ENCODE peak calls at places on chromosome 17, in five cellular contexts. One of them, this sample, is unnamed.

GRCh38 chr17:75983501-75984181 is 4.6 kb downstream of the TEN1 start:
- DNase-seq in lung: peak
- DNase-seq in CD4-positive, alpha-beta T cell: no peak
- DNase-seq in heart right ventricle: no peak
- DNase-seq in neural progenitor cell: no peak
- DNase-seq in this sample: no peak

GRCh38 chr17:80124351-80124981 is 22.5 kb downstream of the EIF4A3 start:
- DNase-seq in lung: no peak
- DNase-seq in neural progenitor cell: peak
- DNase-seq in heart right ventricle: no peak
- DNase-seq in CD4-positive, alpha-beta T cell: no peak
- DNase-seq in this sample: no peak

GRCh38 chr17:7560172-7561027 is 1.3 kb upstream of the SENP3 start:
- DNase-seq in neural progenitor cell: peak
- DNase-seq in lung: peak
- DNase-seq in CD4-positive, alpha-beta T cell: peak
- DNase-seq in heart right ventricle: peak
- DNase-seq in this sample: no peak

GRCh38 chr17:75011788-75012319 is 616 bp upstream of the MRPL58 start:
- DNase-seq in heart right ventricle: peak
- DNase-seq in neural progenitor cell: peak
- DNase-seq in lung: peak
- DNase-seq in CD4-positive, alpha-beta T cell: no peak
- DNase-seq in this sample: no peak

GRCh38 chr17:74389094-74389753 is 21.9 kb downstream of the GPR142 start:
- DNase-seq in CD4-positive, alpha-beta T cell: no peak
- DNase-seq in lung: no peak
- DNase-seq in heart right ventricle: no peak
- DNase-seq in neural progenitor cell: no peak
- DNase-seq in this sample: no peak

GRCh38 chr17:38925263-38925995 is at the start of gene LASP1NB:
- DNase-seq in CD4-positive, alpha-beta T cell: peak
- DNase-seq in lung: no peak
- DNase-seq in neural progenitor cell: peak
- DNase-seq in heart right ventricle: peak
- DNase-seq in this sample: no peak

GRCh38 chr17:47987240-47987835 is 16.4 kb downstream of the CDK5RAP3 start:
- DNase-seq in neural progenitor cell: peak
- DNase-seq in CD4-positive, alpha-beta T cell: no peak
- DNase-seq in heart right ventricle: no peak
- DNase-seq in lung: no peak
- DNase-seq in this sample: no peak

GRCh38 chr17:69551212-69552010 is 136.9 kb downstream of the MAP2K6 start:
- DNase-seq in CD4-positive, alpha-beta T cell: no peak
- DNase-seq in heart right ventricle: no peak
- DNase-seq in neural progenitor cell: no peak
- DNase-seq in lung: no peak
- DNase-seq in this sample: no peak

GRCh38 chr17:14434506-14434905 is 133.6 kb downstream of the HS3ST3B1 start:
- DNase-seq in heart right ventricle: no peak
- DNase-seq in neural progenitor cell: no peak
- DNase-seq in CD4-positive, alpha-beta T cell: no peak
- DNase-seq in lung: no peak
- DNase-seq in this sample: no peak

GRCh38 chr17:31546650-31547049 is 155.2 kb downstream of the RAB11FIP4 start:
- DNase-seq in neural progenitor cell: no peak
- DNase-seq in CD4-positive, alpha-beta T cell: no peak
- DNase-seq in lung: no peak
- DNase-seq in heart right ventricle: no peak
- DNase-seq in this sample: no peak

GRCh38 chr17:75652341-75652740 is 14.6 kb downstream of the RECQL5 start:
- DNase-seq in CD4-positive, alpha-beta T cell: no peak
- DNase-seq in neural progenitor cell: no peak
- DNase-seq in lung: no peak
- DNase-seq in heart right ventricle: no peak
- DNase-seq in this sample: no peak

GRCh38 chr17:47189732-47190621 is 882 bp upstream of the CDC27 start:
- DNase-seq in lung: no peak
- DNase-seq in CD4-positive, alpha-beta T cell: no peak
- DNase-seq in heart right ventricle: no peak
- DNase-seq in neural progenitor cell: no peak
- DNase-seq in this sample: no peak

GRCh38 chr17:7588553-7589203 is 1.2 kb downstream of the SOX15 start:
- DNase-seq in heart right ventricle: no peak
- DNase-seq in neural progenitor cell: no peak
- DNase-seq in CD4-positive, alpha-beta T cell: no peak
- DNase-seq in lung: no peak
- DNase-seq in this sample: no peak

GRCh38 chr17:9363440-9364350 is 211.9 kb downstream of the STX8 start:
- DNase-seq in neural progenitor cell: no peak
- DNase-seq in heart right ventricle: no peak
- DNase-seq in CD4-positive, alpha-beta T cell: no peak
- DNase-seq in lung: no peak
- DNase-seq in this sample: no peak

GRCh38 chr17:74133726-74134125 is 69.8 kb upstream of the RPL38 start:
- DNase-seq in CD4-positive, alpha-beta T cell: no peak
- DNase-seq in neural progenitor cell: no peak
- DNase-seq in lung: no peak
- DNase-seq in heart right ventricle: no peak
- DNase-seq in this sample: no peak

GRCh38 chr17:48644910-48645557 is 18.9 kb upstream of the HOXB9 start:
- DNase-seq in lung: no peak
- DNase-seq in CD4-positive, alpha-beta T cell: no peak
- DNase-seq in heart right ventricle: no peak
- DNase-seq in neural progenitor cell: peak
- DNase-seq in this sample: no peak

GRCh38 chr17:47802341-47803022 is 19.1 kb downstream of the OSBPL7 start:
- DNase-seq in lung: no peak
- DNase-seq in CD4-positive, alpha-beta T cell: peak
- DNase-seq in neural progenitor cell: peak
- DNase-seq in heart right ventricle: no peak
- DNase-seq in this sample: no peak

GRCh38 chr17:47959825-47960655 is 2.4 kb upstream of the PRR15L start:
- DNase-seq in CD4-positive, alpha-beta T cell: no peak
- DNase-seq in neural progenitor cell: no peak
- DNase-seq in heart right ventricle: no peak
- DNase-seq in lung: no peak
- DNase-seq in this sample: no peak

GRCh38 chr17:68599873-68600122 is 1.4 kb downstream of the FAM20A start:
- DNase-seq in lung: no peak
- DNase-seq in CD4-positive, alpha-beta T cell: no peak
- DNase-seq in neural progenitor cell: no peak
- DNase-seq in heart right ventricle: peak
- DNase-seq in this sample: no peak

GRCh38 chr17:7884581-7885356 is 3.8 kb upstream of the CHD3 start:
- DNase-seq in heart right ventricle: peak
- DNase-seq in lung: no peak
- DNase-seq in neural progenitor cell: peak
- DNase-seq in CD4-positive, alpha-beta T cell: peak
- DNase-seq in this sample: no peak

GRCh38 chr17:70093163-70093562 is 18.1 kb downstream of the KCNJ16 start:
- DNase-seq in CD4-positive, alpha-beta T cell: no peak
- DNase-seq in lung: no peak
- DNase-seq in neural progenitor cell: no peak
- DNase-seq in heart right ventricle: no peak
- DNase-seq in this sample: no peak

GRCh38 chr17:78375401-78376079 is 2.9 kb upstream of the PGS1 start:
- DNase-seq in heart right ventricle: peak
- DNase-seq in lung: peak
- DNase-seq in CD4-positive, alpha-beta T cell: no peak
- DNase-seq in neural progenitor cell: no peak
- DNase-seq in this sample: peak

GRCh38 chr17:31479009-31479408 is 87.5 kb downstream of the RAB11FIP4 start:
- DNase-seq in heart right ventricle: no peak
- DNase-seq in neural progenitor cell: no peak
- DNase-seq in CD4-positive, alpha-beta T cell: no peak
- DNase-seq in lung: no peak
- DNase-seq in this sample: no peak

GRCh38 chr17:31690118-31690517 is 168.9 kb downstream of the COPRS start:
- DNase-seq in lung: no peak
- DNase-seq in neural progenitor cell: no peak
- DNase-seq in heart right ventricle: no peak
- DNase-seq in CD4-positive, alpha-beta T cell: no peak
- DNase-seq in this sample: no peak

GRCh38 chr17:42684033-42684625 is 1.8 kb downstream of the CNTNAP1 start:
- DNase-seq in heart right ventricle: no peak
- DNase-seq in CD4-positive, alpha-beta T cell: no peak
- DNase-seq in neural progenitor cell: no peak
- DNase-seq in lung: no peak
- DNase-seq in this sample: no peak

GRCh38 chr17:1494203-1494602 is 1.7 kb upstream of the MYO1C start:
- DNase-seq in lung: no peak
- DNase-seq in CD4-positive, alpha-beta T cell: no peak
- DNase-seq in heart right ventricle: no peak
- DNase-seq in neural progenitor cell: no peak
- DNase-seq in this sample: no peak

GRCh38 chr17:36068524-36068923 is 4.5 kb downstream of the CCL18 start:
- DNase-seq in heart right ventricle: no peak
- DNase-seq in lung: no peak
- DNase-seq in neural progenitor cell: no peak
- DNase-seq in CD4-positive, alpha-beta T cell: no peak
- DNase-seq in this sample: no peak

GRCh38 chr17:47789611-47790520 is 31.7 kb downstream of the OSBPL7 start:
- DNase-seq in CD4-positive, alpha-beta T cell: peak
- DNase-seq in heart right ventricle: peak
- DNase-seq in lung: no peak
- DNase-seq in neural progenitor cell: peak
- DNase-seq in this sample: no peak

GRCh38 chr17:78104540-78104941 is 24.0 kb downstream of the TMC6 start:
- DNase-seq in neural progenitor cell: no peak
- DNase-seq in CD4-positive, alpha-beta T cell: no peak
- DNase-seq in lung: no peak
- DNase-seq in heart right ventricle: no peak
- DNase-seq in this sample: no peak

GRCh38 chr17:80101946-80102706 is 745 bp downstream of the GAA start:
- DNase-seq in lung: no peak
- DNase-seq in neural progenitor cell: peak
- DNase-seq in heart right ventricle: peak
- DNase-seq in CD4-positive, alpha-beta T cell: no peak
- DNase-seq in this sample: no peak

GRCh38 chr17:73681946-73682345 is 37.7 kb upstream of the SDK2 start:
- DNase-seq in lung: peak
- DNase-seq in neural progenitor cell: no peak
- DNase-seq in heart right ventricle: no peak
- DNase-seq in CD4-positive, alpha-beta T cell: no peak
- DNase-seq in this sample: no peak

GRCh38 chr17:41437254-41437653 is 3.5 kb downstream of the KRT38 start:
- DNase-seq in lung: no peak
- DNase-seq in neural progenitor cell: no peak
- DNase-seq in heart right ventricle: no peak
- DNase-seq in CD4-positive, alpha-beta T cell: no peak
- DNase-seq in this sample: no peak

GRCh38 chr17:1399366-1399678 is 700 bp downstream of the YWHAE start:
- DNase-seq in lung: no peak
- DNase-seq in neural progenitor cell: no peak
- DNase-seq in heart right ventricle: no peak
- DNase-seq in CD4-positive, alpha-beta T cell: no peak
- DNase-seq in this sample: no peak

GRCh38 chr17:82751171-82751570 is 694 bp upstream of the TBCD start:
- DNase-seq in CD4-positive, alpha-beta T cell: no peak
- DNase-seq in neural progenitor cell: no peak
- DNase-seq in lung: no peak
- DNase-seq in heart right ventricle: no peak
- DNase-seq in this sample: no peak

GRCh38 chr17:28717578-28718316 is at the start of gene RAB34:
- DNase-seq in CD4-positive, alpha-beta T cell: no peak
- DNase-seq in heart right ventricle: peak
- DNase-seq in lung: peak
- DNase-seq in neural progenitor cell: peak
- DNase-seq in this sample: peak
- TF ChIP-seq CTCF in CD4-positive, alpha-beta T cell: no peak
- TF ChIP-seq CTCF in heart right ventricle: peak
- TF ChIP-seq CTCF in lung: no peak
- TF ChIP-seq CTCF in neural progenitor cell: peak
- TF ChIP-seq CTCF in this sample: no peak

DNA sequence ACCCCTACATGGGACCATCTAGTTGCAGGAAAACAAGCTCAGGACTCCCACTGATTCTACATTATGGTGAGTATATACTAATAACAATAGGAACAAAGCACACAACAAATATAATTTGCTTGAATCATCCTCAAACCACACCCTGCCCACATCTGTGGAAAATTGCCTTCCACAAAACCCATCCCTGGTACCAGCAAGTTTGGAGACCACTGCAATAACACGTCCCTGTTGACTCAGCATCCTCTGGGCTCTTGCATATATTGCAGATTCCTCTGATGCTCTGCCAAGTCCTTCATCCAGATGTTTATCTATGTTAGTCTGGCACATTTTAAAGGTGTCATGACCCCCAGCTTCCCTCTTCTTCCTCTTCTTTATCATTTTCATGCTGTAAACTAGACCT is 138.4 kb downstream of the PCTP start:
- DNase-seq in heart right ventricle: no peak
- DNase-seq in neural progenitor cell: no peak
- DNase-seq in CD4-positive, alpha-beta T cell: no peak
- DNase-seq in lung: no peak
- DNase-seq in this sample: no peak
- TF ChIP-seq CTCF in heart right ventricle: no peak
- TF ChIP-seq CTCF in neural progenitor cell: no peak
- TF ChIP-seq CTCF in CD4-positive, alpha-beta T cell: no peak
- TF ChIP-seq CTCF in lung: no peak
- TF ChIP-seq CTCF in this sample: no peak

DNA sequence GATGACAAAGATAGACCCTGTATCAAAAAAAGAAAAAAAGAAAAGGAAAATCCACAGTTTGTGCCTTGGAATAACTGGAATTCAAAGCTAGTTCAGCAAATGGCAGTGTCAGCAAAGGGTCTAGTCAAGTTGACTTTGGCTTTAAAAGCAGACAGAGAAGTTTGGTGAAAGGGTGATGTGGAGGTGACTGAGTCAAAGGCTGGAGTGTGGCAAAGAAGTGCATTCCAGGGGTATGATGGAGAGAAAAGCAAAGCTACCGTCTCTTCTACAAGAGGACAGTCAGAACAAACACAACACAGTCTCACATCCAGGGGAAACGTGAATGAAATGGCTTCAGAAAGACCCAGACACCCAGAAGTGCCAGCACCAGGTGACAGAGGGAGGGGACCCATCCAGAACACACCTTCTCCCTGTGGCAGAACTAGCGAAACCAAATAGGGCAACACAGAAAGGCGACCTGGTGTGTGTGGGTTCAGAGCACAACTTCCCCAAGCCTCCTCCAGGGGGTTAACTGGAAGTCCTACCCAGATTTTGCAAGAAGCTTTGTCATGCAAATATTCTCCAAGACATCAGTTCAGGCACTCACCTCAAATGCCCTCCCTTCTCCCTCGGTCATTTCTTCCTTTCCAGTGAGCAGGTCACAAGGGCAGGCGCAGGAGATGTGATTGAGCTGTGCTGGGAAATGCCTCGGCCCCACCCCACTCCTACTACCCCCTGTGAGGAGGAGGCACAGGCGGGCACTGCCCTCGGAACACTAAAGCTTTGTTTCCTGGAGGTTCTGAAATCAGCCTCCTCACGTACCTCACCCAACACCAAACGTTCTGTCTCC is 481.9 kb downstream of the SOX9 start:
- DNase-seq in heart right ventricle: no peak
- DNase-seq in lung: no peak
- DNase-seq in CD4-positive, alpha-beta T cell: no peak
- DNase-seq in neural progenitor cell: peak
- DNase-seq in this sample: no peak
- TF ChIP-seq CTCF in heart right ventricle: no peak
- TF ChIP-seq CTCF in lung: no peak
- TF ChIP-seq CTCF in CD4-positive, alpha-beta T cell: no peak
- TF ChIP-seq CTCF in neural progenitor cell: peak
- TF ChIP-seq CTCF in this sample: no peak

GRCh38 chr17:50129303-50129945 is 536 bp downstream of the SAMD14 start:
- DNase-seq in CD4-positive, alpha-beta T cell: peak
- DNase-seq in neural progenitor cell: peak
- DNase-seq in heart right ventricle: no peak
- DNase-seq in lung: no peak
- DNase-seq in this sample: no peak
- TF ChIP-seq CTCF in CD4-positive, alpha-beta T cell: no peak
- TF ChIP-seq CTCF in neural progenitor cell: no peak
- TF ChIP-seq CTCF in heart right ventricle: no peak
- TF ChIP-seq CTCF in lung: no peak
- TF ChIP-seq CTCF in this sample: no peak